ENCODE peak calls at places on chromosome X, in ten cellular contexts. V, K, W, X, A, T, M, H, R and Z are unnamed samples.

GRCh38 chrX:134369576-134369975 is 90.4 kb upstream of the HPRT1 start:
- DNase-seq in V (no peak), K (peak; percentile 51), W (no peak), X (no peak), A (no peak), T (peak; percentile 52), M (no peak), H (no peak), R (no peak), Z (no peak)

GRCh38 chrX:46574941-46575381 is 1.4 kb downstream of the CHST7 start:
- DNase-seq in V (no peak), K (peak; percentile 45), W (peak; percentile 33), X (no peak), A (no peak), T (peak; percentile 23), M (no peak), H (no peak), R (no peak), Z (no peak)

GRCh38 chrX:905828-906566 is 275.4 kb downstream of the SHOX start:
- DNase-seq in V (no peak), K (no peak), W (no peak), X (no peak), A (no peak), T (no peak), M (no peak), H (no peak), R (no peak), Z (no peak)

GRCh38 chrX:29617725-29618124 is 597.6 kb upstream of the MAGEB2 start:
- DNase-seq in V (no peak), K (no peak), W (peak; percentile 1), X (no peak), A (no peak), T (no peak), M (no peak), H (no peak), R (no peak), Z (no peak)

GRCh38 chrX:13283512-13283911 is 36.3 kb downstream of the ATXN3L start:
- DNase-seq in V (no peak), K (no peak), W (no peak), X (no peak), A (no peak), T (peak; percentile 39), M (no peak), H (peak; percentile 55), R (no peak), Z (no peak)

GRCh38 chrX:147958316-147958715 is 22.8 kb upstream of the FMR1NB start:
- DNase-seq in V (no peak), K (no peak), W (peak; percentile 74), X (no peak), A (no peak), T (no peak), M (no peak), H (peak; percentile 1), R (no peak), Z (no peak)

GRCh38 chrX:41621236-41621651 is 67.5 kb upstream of the GPR34 start:
- DNase-seq in V (no peak), K (no peak), W (peak; percentile 74), X (no peak), A (no peak), T (no peak), M (no peak), H (peak; percentile 53), R (no peak), Z (no peak)

GRCh38 chrX:37380920-37381319 is 31.8 kb downstream of the PRRG1 start:
- DNase-seq in V (no peak), K (no peak), W (peak; percentile 86), X (no peak), A (no peak), T (no peak), M (no peak), H (peak; percentile 73), R (no peak), Z (peak; percentile 2)

GRCh38 chrX:3165808-3166207 is 124.5 kb downstream of the ARSF start:
- DNase-seq in V (no peak), K (no peak), W (no peak), X (no peak), A (no peak), T (no peak), M (no peak), H (no peak), R (no peak), Z (no peak)

GRCh38 chrX:134745636-134746378 is 87.5 kb upstream of the PLAC1 start:
- DNase-seq in V (no peak), K (peak; percentile 6), W (no peak), X (no peak), A (no peak), T (no peak), M (no peak), H (no peak), R (no peak), Z (no peak)

GRCh38 chrX:54994668-54995452 is 872 bp upstream of the PFKFB1 start:
- DNase-seq in V (no peak), K (no peak), W (no peak), X (no peak), A (no peak), T (no peak), M (no peak), H (no peak), R (no peak), Z (no peak)

GRCh38 chrX:13430136-13430827 is 110.4 kb upstream of the ATXN3L start:
- DNase-seq in V (no peak), K (no peak), W (peak; percentile 28), X (no peak), A (no peak), T (no peak), M (no peak), H (no peak), R (no peak), Z (no peak)

GRCh38 chrX:65598559-65599147 is 64.1 kb upstream of the LAS1L start:
- DNase-seq in V (no peak), K (no peak), W (no peak), X (no peak), A (no peak), T (no peak), M (no peak), H (no peak), R (no peak), Z (no peak)

GRCh38 chrX:115058276-115058675 is 40.9 kb upstream of the IL13RA2 start:
- DNase-seq in V (no peak), K (no peak), W (peak; percentile 89), X (no peak), A (no peak), T (no peak), M (peak; percentile 41), H (peak; percentile 92), R (no peak), Z (no peak)

GRCh38 chrX:109818921-109819320 is 85.9 kb upstream of the ACSL4 start:
- DNase-seq in V (no peak), K (no peak), W (no peak), X (no peak), A (no peak), T (no peak), M (no peak), H (no peak), R (no peak), Z (no peak)